ENCODE peak calls at places on chromosomes 1 and 21, in six cellular contexts. One of them, this sample, is unnamed.

GRCh38 chr1:27960762-27961645 is 1.2 kb downstream of the XKR8 start:
- DNase-seq in smooth muscle cell of the brain vasculature: no peak
- DNase-seq in mucosa of gallbladder: no peak
- DNase-seq in iPS-NIHi11: no peak
- DNase-seq in AG08396: peak; percentile 65
- DNase-seq in activated naive CD8-positive, alpha-beta T cell treated with anti-CD3 and anti-CD28 coated beads, Interleukin-2, amount 50 U/mL, for 24 hours: no peak
- DNase-seq in this sample: no peak

GRCh38 chr1:206769331-206769731 is 1.2 kb upstream of the IL19 start:
- DNase-seq in iPS-NIHi11: no peak
- DNase-seq in activated naive CD8-positive, alpha-beta T cell treated with anti-CD3 and anti-CD28 coated beads, Interleukin-2, amount 50 U/mL, for 24 hours: peak; percentile 63
- DNase-seq in AG08396: no peak
- DNase-seq in smooth muscle cell of the brain vasculature: no peak
- DNase-seq in mucosa of gallbladder: no peak
- DNase-seq in this sample: no peak

GRCh38 chr21:29875873-29876272 is 63.9 kb downstream of the GRIK1 start:
- DNase-seq in iPS-NIHi11: no peak
- DNase-seq in activated naive CD8-positive, alpha-beta T cell treated with anti-CD3 and anti-CD28 coated beads, Interleukin-2, amount 50 U/mL, for 24 hours: no peak
- DNase-seq in mucosa of gallbladder: no peak
- DNase-seq in AG08396: no peak
- DNase-seq in smooth muscle cell of the brain vasculature: no peak
- DNase-seq in this sample: no peak

GRCh38 chr1:108200627-108201106 is 524 bp upstream of the SLC25A24 start:
- DNase-seq in mucosa of gallbladder: peak; percentile 50
- DNase-seq in activated naive CD8-positive, alpha-beta T cell treated with anti-CD3 and anti-CD28 coated beads, Interleukin-2, amount 50 U/mL, for 24 hours: peak; percentile 40
- DNase-seq in smooth muscle cell of the brain vasculature: no peak
- DNase-seq in AG08396: peak; percentile 75
- DNase-seq in iPS-NIHi11: peak; percentile 33
- DNase-seq in this sample: no peak

GRCh38 chr1:22694172-22694571 is 16.5 kb upstream of the EPHB2 start:
- DNase-seq in AG08396: no peak
- DNase-seq in smooth muscle cell of the brain vasculature: no peak
- DNase-seq in iPS-NIHi11: no peak
- DNase-seq in mucosa of gallbladder: no peak
- DNase-seq in activated naive CD8-positive, alpha-beta T cell treated with anti-CD3 and anti-CD28 coated beads, Interleukin-2, amount 50 U/mL, for 24 hours: no peak
- DNase-seq in this sample: no peak

GRCh38 chr1:31668303-31668883 is 23.7 kb upstream of the PEF1 start:
- DNase-seq in AG08396: no peak
- DNase-seq in iPS-NIHi11: no peak
- DNase-seq in activated naive CD8-positive, alpha-beta T cell treated with anti-CD3 and anti-CD28 coated beads, Interleukin-2, amount 50 U/mL, for 24 hours: no peak
- DNase-seq in smooth muscle cell of the brain vasculature: no peak
- DNase-seq in mucosa of gallbladder: no peak
- DNase-seq in this sample: no peak

GRCh38 chr1:189929501-189930099 is 548.1 kb downstream of the BRINP3 start:
- DNase-seq in smooth muscle cell of the brain vasculature: no peak
- DNase-seq in activated naive CD8-positive, alpha-beta T cell treated with anti-CD3 and anti-CD28 coated beads, Interleukin-2, amount 50 U/mL, for 24 hours: no peak
- DNase-seq in iPS-NIHi11: no peak
- DNase-seq in AG08396: no peak
- DNase-seq in mucosa of gallbladder: no peak
- DNase-seq in this sample: no peak

GRCh38 chr1:109399326-109399957 is 1.7 kb upstream of the SORT1 start:
- DNase-seq in AG08396: no peak
- DNase-seq in smooth muscle cell of the brain vasculature: no peak
- DNase-seq in iPS-NIHi11: peak; percentile 33
- DNase-seq in activated naive CD8-positive, alpha-beta T cell treated with anti-CD3 and anti-CD28 coated beads, Interleukin-2, amount 50 U/mL, for 24 hours: no peak
- DNase-seq in mucosa of gallbladder: peak; percentile 26
- DNase-seq in this sample: peak; percentile 32

GRCh38 chr1:202155478-202156021 is 4.9 kb downstream of the PTPN7 start:
- DNase-seq in smooth muscle cell of the brain vasculature: no peak
- DNase-seq in AG08396: no peak
- DNase-seq in mucosa of gallbladder: peak; percentile 75
- DNase-seq in iPS-NIHi11: no peak
- DNase-seq in activated naive CD8-positive, alpha-beta T cell treated with anti-CD3 and anti-CD28 coated beads, Interleukin-2, amount 50 U/mL, for 24 hours: no peak
- DNase-seq in this sample: no peak

GRCh38 chr1:56194911-56195310 is 384.5 kb downstream of the PLPP3 start:
- DNase-seq in smooth muscle cell of the brain vasculature: no peak
- DNase-seq in mucosa of gallbladder: no peak
- DNase-seq in AG08396: no peak
- DNase-seq in iPS-NIHi11: no peak
- DNase-seq in activated naive CD8-positive, alpha-beta T cell treated with anti-CD3 and anti-CD28 coated beads, Interleukin-2, amount 50 U/mL, for 24 hours: no peak
- DNase-seq in this sample: no peak

GRCh38 chr1:197356723-197357533 is 88.9 kb downstream of the CRB1 start:
- DNase-seq in mucosa of gallbladder: no peak
- DNase-seq in iPS-NIHi11: peak; percentile 45
- DNase-seq in AG08396: peak; percentile 56
- DNase-seq in activated naive CD8-positive, alpha-beta T cell treated with anti-CD3 and anti-CD28 coated beads, Interleukin-2, amount 50 U/mL, for 24 hours: no peak
- DNase-seq in smooth muscle cell of the brain vasculature: no peak
- DNase-seq in this sample: peak; percentile 15

GRCh38 chr1:172821609-172822274 is 162.8 kb downstream of the FASLG start:
- DNase-seq in activated naive CD8-positive, alpha-beta T cell treated with anti-CD3 and anti-CD28 coated beads, Interleukin-2, amount 50 U/mL, for 24 hours: no peak
- DNase-seq in AG08396: peak; percentile 31
- DNase-seq in mucosa of gallbladder: no peak
- DNase-seq in smooth muscle cell of the brain vasculature: no peak
- DNase-seq in iPS-NIHi11: no peak
- DNase-seq in this sample: no peak

GRCh38 chr21:35400233-35400939 is 351.3 kb upstream of the RUNX1 start:
- DNase-seq in iPS-NIHi11: peak; percentile 28
- DNase-seq in mucosa of gallbladder: peak; percentile 38
- DNase-seq in AG08396: no peak
- DNase-seq in activated naive CD8-positive, alpha-beta T cell treated with anti-CD3 and anti-CD28 coated beads, Interleukin-2, amount 50 U/mL, for 24 hours: peak; percentile 11
- DNase-seq in smooth muscle cell of the brain vasculature: peak; percentile 35
- DNase-seq in this sample: no peak

GRCh38 chr1:2543543-2544092 is 12.6 kb upstream of the TNFRSF14 start:
- DNase-seq in activated naive CD8-positive, alpha-beta T cell treated with anti-CD3 and anti-CD28 coated beads, Interleukin-2, amount 50 U/mL, for 24 hours: no peak
- DNase-seq in smooth muscle cell of the brain vasculature: no peak
- DNase-seq in AG08396: no peak
- DNase-seq in iPS-NIHi11: no peak
- DNase-seq in mucosa of gallbladder: no peak
- DNase-seq in this sample: no peak

GRCh38 chr1:14366361-14367018 is 232.0 kb upstream of the KAZN start:
- DNase-seq in iPS-NIHi11: peak; percentile 74
- DNase-seq in mucosa of gallbladder: no peak
- DNase-seq in activated naive CD8-positive, alpha-beta T cell treated with anti-CD3 and anti-CD28 coated beads, Interleukin-2, amount 50 U/mL, for 24 hours: no peak
- DNase-seq in AG08396: peak; percentile 56
- DNase-seq in smooth muscle cell of the brain vasculature: no peak
- DNase-seq in this sample: no peak

GRCh38 chr1:156839426-156840109 is 19.3 kb downstream of the INSRR start:
- DNase-seq in activated naive CD8-positive, alpha-beta T cell treated with anti-CD3 and anti-CD28 coated beads, Interleukin-2, amount 50 U/mL, for 24 hours: no peak
- DNase-seq in smooth muscle cell of the brain vasculature: no peak
- DNase-seq in iPS-NIHi11: no peak
- DNase-seq in AG08396: no peak
- DNase-seq in mucosa of gallbladder: no peak
- DNase-seq in this sample: no peak

GRCh38 chr1:167057297-167057688 is 32.9 kb downstream of the GPA33 start:
- DNase-seq in smooth muscle cell of the brain vasculature: no peak
- DNase-seq in activated naive CD8-positive, alpha-beta T cell treated with anti-CD3 and anti-CD28 coated beads, Interleukin-2, amount 50 U/mL, for 24 hours: peak; percentile 33
- DNase-seq in mucosa of gallbladder: no peak
- DNase-seq in iPS-NIHi11: peak; percentile 52
- DNase-seq in AG08396: peak; percentile 33
- DNase-seq in this sample: no peak

GRCh38 chr1:64537942-64538341 is 68.0 kb downstream of the CACHD1 start:
- DNase-seq in iPS-NIHi11: peak; percentile 37
- DNase-seq in smooth muscle cell of the brain vasculature: no peak
- DNase-seq in AG08396: no peak
- DNase-seq in mucosa of gallbladder: no peak
- DNase-seq in activated naive CD8-positive, alpha-beta T cell treated with anti-CD3 and anti-CD28 coated beads, Interleukin-2, amount 50 U/mL, for 24 hours: no peak
- DNase-seq in this sample: no peak

GRCh38 chr1:66464802-66465201 is 69.2 kb upstream of the SGIP1 start:
- DNase-seq in smooth muscle cell of the brain vasculature: no peak
- DNase-seq in activated naive CD8-positive, alpha-beta T cell treated with anti-CD3 and anti-CD28 coated beads, Interleukin-2, amount 50 U/mL, for 24 hours: no peak
- DNase-seq in iPS-NIHi11: no peak
- DNase-seq in AG08396: peak; percentile 81
- DNase-seq in mucosa of gallbladder: no peak
- DNase-seq in this sample: no peak

GRCh38 chr1:158112994-158113758 is 67.5 kb upstream of the CD1D start:
- DNase-seq in AG08396: peak; percentile 77
- DNase-seq in smooth muscle cell of the brain vasculature: no peak
- DNase-seq in activated naive CD8-positive, alpha-beta T cell treated with anti-CD3 and anti-CD28 coated beads, Interleukin-2, amount 50 U/mL, for 24 hours: peak; percentile 55
- DNase-seq in mucosa of gallbladder: peak; percentile 24
- DNase-seq in iPS-NIHi11: peak; percentile 86
- DNase-seq in this sample: no peak

GRCh38 chr1:155499953-155500621 is 62.5 kb downstream of the ASH1L start:
- DNase-seq in smooth muscle cell of the brain vasculature: no peak
- DNase-seq in mucosa of gallbladder: no peak
- DNase-seq in iPS-NIHi11: no peak
- DNase-seq in AG08396: no peak
- DNase-seq in activated naive CD8-positive, alpha-beta T cell treated with anti-CD3 and anti-CD28 coated beads, Interleukin-2, amount 50 U/mL, for 24 hours: no peak
- DNase-seq in this sample: no peak

GRCh38 chr1:77016371-77016770 is 149.1 kb downstream of the ST6GALNAC5 start:
- DNase-seq in AG08396: no peak
- DNase-seq in iPS-NIHi11: no peak
- DNase-seq in mucosa of gallbladder: no peak
- DNase-seq in activated naive CD8-positive, alpha-beta T cell treated with anti-CD3 and anti-CD28 coated beads, Interleukin-2, amount 50 U/mL, for 24 hours: no peak
- DNase-seq in smooth muscle cell of the brain vasculature: no peak
- DNase-seq in this sample: no peak

GRCh38 chr1:227895828-227896685 is 51.7 kb downstream of the WNT9A start:
- DNase-seq in activated naive CD8-positive, alpha-beta T cell treated with anti-CD3 and anti-CD28 coated beads, Interleukin-2, amount 50 U/mL, for 24 hours: peak; percentile 0
- DNase-seq in mucosa of gallbladder: no peak
- DNase-seq in iPS-NIHi11: peak; percentile 70
- DNase-seq in smooth muscle cell of the brain vasculature: no peak
- DNase-seq in AG08396: no peak
- DNase-seq in this sample: no peak

GRCh38 chr1:185483647-185484450 is 166.8 kb upstream of the IVNS1ABP start:
- DNase-seq in smooth muscle cell of the brain vasculature: peak; percentile 21
- DNase-seq in AG08396: peak; percentile 46
- DNase-seq in mucosa of gallbladder: no peak
- DNase-seq in iPS-NIHi11: no peak
- DNase-seq in activated naive CD8-positive, alpha-beta T cell treated with anti-CD3 and anti-CD28 coated beads, Interleukin-2, amount 50 U/mL, for 24 hours: no peak
- DNase-seq in this sample: peak; percentile 8

GRCh38 chr21:38910390-38911008 is 104.8 kb downstream of the ETS2 start:
- DNase-seq in activated naive CD8-positive, alpha-beta T cell treated with anti-CD3 and anti-CD28 coated beads, Interleukin-2, amount 50 U/mL, for 24 hours: no peak
- DNase-seq in iPS-NIHi11: no peak
- DNase-seq in smooth muscle cell of the brain vasculature: no peak
- DNase-seq in AG08396: no peak
- DNase-seq in mucosa of gallbladder: no peak
- DNase-seq in this sample: no peak

This sample was measured in pulmonary artery endothelial cell.